ENCODE peak calls at places on chromosomes 5 and 9, in ten cellular contexts. B is SK-N-SH, Y is PC-3, H is MM.1S, W is hepatocyte, K is GM23248, I is OCI-LY7, M is PC-9, J is Karpas-422, R is GM23338. X is an unnamed sample. For H3K9me2, the result is how much of the 10 kb centered on the place peaks cover.

GRCh38 chr9:131318211-131318610 is 28.7 kb downstream of the PLPP7 start:
- DNase-seq in B (peak), Y (no peak), H (no peak), W (no peak), K (no peak), I (no peak), M (no peak), J (no peak), R (no peak), X (no peak)

GRCh38 chr9:87592554-87593394 is 95.1 kb downstream of the DAPK1 start:
- DNase-seq in B (no peak), Y (no peak), H (no peak), W (peak), K (peak), I (no peak), M (no peak), J (no peak), R (no peak), X (no peak)

GRCh38 chr5:68239485-68239884 is 23.9 kb downstream of the PIK3R1 start:
- DNase-seq in B (peak), Y (no peak), H (no peak), W (peak), K (peak), I (no peak), M (no peak), J (peak), R (peak), X (no peak)

GRCh38 chr5:157479612-157480510 is 19.8 kb downstream of the NIPAL4 start:
- DNase-seq in B (no peak), Y (no peak), H (no peak), W (no peak), K (no peak), I (no peak), M (no peak), J (no peak), R (peak), X (no peak)

GRCh38 chr5:140207250-140207954 is 32.4 kb downstream of the CYSTM1 start:
- DNase-seq in B (no peak), Y (no peak), H (peak), W (no peak), K (no peak), I (no peak), M (no peak), J (no peak), R (no peak), X (no peak)

GRCh38 chr5:74296685-74297084 is 343.8 kb downstream of the ENC1 start:
- DNase-seq in B (peak), Y (no peak), H (no peak), W (peak), K (no peak), I (no peak), M (no peak), J (no peak), R (no peak), X (no peak)

GRCh38 chr5:149886697-149887470 is 57.7 kb downstream of the PDE6A start:
- DNase-seq in B (no peak), Y (no peak), H (no peak), W (no peak), K (no peak), I (no peak), M (no peak), J (no peak), R (no peak), X (no peak)

GRCh38 chr5:44943637-44944036 is 134.9 kb downstream of the MRPS30 start:
- DNase-seq in B (no peak), Y (no peak), H (no peak), W (no peak), K (peak), I (no peak), M (no peak), J (no peak), R (no peak), X (no peak)

GRCh38 chr5:115068239-115069086 is 101.2 kb downstream of the TRIM36 start:
- DNase-seq in B (no peak), Y (peak), H (peak), W (no peak), K (peak), I (no peak), M (peak), J (peak), R (peak), X (peak)

GRCh38 chr9:69134412-69134811 is 39.7 kb upstream of the TJP2 start:
- DNase-seq in B (no peak), Y (no peak), H (no peak), W (no peak), K (no peak), I (no peak), M (no peak), J (no peak), R (no peak), X (no peak)

GRCh38 chr9:123368023-123368422 is 12.0 kb downstream of the CRB2 start:
- DNase-seq in B (no peak), Y (no peak), H (no peak), W (no peak), K (no peak), I (no peak), M (no peak), J (no peak), R (no peak), X (no peak)

GRCh38 chr5:143002459-143003327 is 232.5 kb downstream of the ARHGAP26 start:
- DNase-seq in B (no peak), Y (peak), H (peak), W (no peak), K (peak), I (peak), M (no peak), J (peak), R (peak), X (no peak)

GRCh38 chr9:114662081-114662989 is 4.7 kb upstream of the TEX53 start:
- DNase-seq in B (peak), Y (peak), H (peak), W (peak), K (peak), I (peak), M (no peak), J (peak), R (peak), X (no peak)

GRCh38 chr9:114666441-114666840 is 8.8 kb upstream of the TEX53 start:
- DNase-seq in B (no peak), Y (no peak), H (no peak), W (no peak), K (no peak), I (no peak), M (no peak), J (no peak), R (no peak), X (no peak)

GRCh38 chr9:114666841-114667240 is 9.2 kb upstream of the TEX53 start:
- DNase-seq in B (no peak), Y (no peak), H (no peak), W (no peak), K (no peak), I (no peak), M (no peak), J (no peak), R (no peak), X (no peak)

GRCh38 chr9:114668146-114668545 is 10.5 kb upstream of the TEX53 start:
- DNase-seq in B (no peak), Y (no peak), H (no peak), W (no peak), K (no peak), I (no peak), M (no peak), J (no peak), R (no peak), X (no peak)

GRCh38 chr9:114664181-114664580 is 6.6 kb upstream of the TEX53 start:
- DNase-seq in B (no peak), Y (no peak), H (no peak), W (no peak), K (no peak), I (no peak), M (no peak), J (no peak), R (no peak), X (no peak)
- H3K9me2 ChIP-seq in B (under half), Y (under half), H (under half), W (under half), K (under half), I (under half), M (under half), J (under half), R (under half), X (under half)

GRCh38 chr5:166093312-166093711 is 2198.1 kb upstream of the WWC1 start:
- DNase-seq in B (no peak), Y (no peak), H (no peak), W (no peak), K (no peak), I (no peak), M (no peak), J (no peak), R (no peak), X (no peak)
- H3K9me2 ChIP-seq in B (under half), Y (under half), H (under half), W (under half), K (under half), I (under half), M (under half), J (under half), R (under half), X (under half)

GRCh38 chr5:175884214-175884613 is 12.8 kb downstream of the CPLX2 start:
- DNase-seq in B (no peak), Y (no peak), H (no peak), W (no peak), K (no peak), I (no peak), M (no peak), J (no peak), R (no peak), X (no peak)

GRCh38 chr5:175885813-175886212 is 14.4 kb downstream of the CPLX2 start:
- DNase-seq in B (no peak), Y (peak), H (no peak), W (no peak), K (no peak), I (no peak), M (no peak), J (no peak), R (no peak), X (no peak)

GRCh38 chr5:175880797-175881312 is 9.5 kb downstream of the CPLX2 start:
- DNase-seq in B (no peak), Y (no peak), H (no peak), W (no peak), K (no peak), I (no peak), M (no peak), J (no peak), R (no peak), X (no peak)

GRCh38 chr5:175880213-175880612 is 8.8 kb downstream of the CPLX2 start:
- DNase-seq in B (no peak), Y (no peak), H (no peak), W (no peak), K (no peak), I (no peak), M (no peak), J (no peak), R (no peak), X (no peak)

DNA sequence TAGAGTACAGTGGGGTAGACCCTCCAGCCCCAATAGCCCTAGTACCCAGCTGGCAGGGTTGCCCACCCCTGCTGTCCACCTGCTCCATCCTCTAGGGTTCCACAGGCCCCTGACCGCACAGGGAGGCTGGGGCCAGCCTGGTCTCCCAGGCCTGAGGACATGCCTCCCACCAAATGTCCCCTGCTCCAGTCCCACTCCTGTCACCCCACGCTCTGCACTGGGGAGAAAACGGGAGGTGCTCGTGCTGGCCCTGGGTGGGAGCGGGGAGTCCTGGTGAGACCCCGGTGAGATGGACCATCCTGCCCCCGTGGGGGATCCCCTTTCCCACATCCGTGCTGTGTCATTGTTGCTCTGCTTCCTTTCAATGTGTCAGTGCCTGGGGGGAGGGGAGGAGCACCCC is 12.1 kb downstream of the CPLX2 start:
- DNase-seq in B (no peak), Y (no peak), H (no peak), W (no peak), K (no peak), I (no peak), M (no peak), J (no peak), R (no peak), X (no peak)
- H3K9me2 ChIP-seq in B (under half), Y (under half), H (under half), W (under half), K (under half), I (under half), M (under half), J (under half), R (under half), X (under half)

GRCh38 chr5:121516997-121517396 is 334.7 kb upstream of the FTMT start:
- DNase-seq in B (no peak), Y (no peak), H (no peak), W (no peak), K (no peak), I (no peak), M (no peak), J (no peak), R (no peak), X (no peak)
- H3K9me2 ChIP-seq in B (under half), Y (under half), H (under half), W (under half), K (under half), I (under half), M (under half), J (under half), R (under half), X (under half)

DNA sequence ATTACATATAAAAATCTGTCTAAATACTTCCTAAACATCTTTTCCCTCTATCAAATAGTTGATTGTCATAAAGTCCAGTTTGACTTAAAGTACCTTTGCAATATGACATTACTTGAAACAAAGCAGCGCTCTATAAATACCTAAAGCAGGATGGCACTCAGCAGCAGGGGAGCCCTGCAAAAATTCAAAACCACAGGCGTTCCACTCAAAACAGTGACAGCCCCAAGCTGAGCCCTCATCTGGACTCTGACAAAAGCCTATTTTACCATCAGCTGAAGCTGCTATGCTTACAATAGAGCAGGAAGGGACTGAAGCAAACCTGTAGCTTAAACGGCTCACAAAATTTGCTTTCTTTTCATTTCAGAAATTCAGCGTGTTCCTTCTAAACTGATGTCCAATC is 11.5 kb downstream of the GABRA6 start:
- DNase-seq in B (no peak), Y (no peak), H (no peak), W (no peak), K (no peak), I (no peak), M (no peak), J (no peak), R (no peak), X (no peak)
- H3K9me2 ChIP-seq in B (under half), Y (under half), H (under half), W (under half), K (under half), I (under half), M (under half), J (under half), R (under half), X (under half)

DNA sequence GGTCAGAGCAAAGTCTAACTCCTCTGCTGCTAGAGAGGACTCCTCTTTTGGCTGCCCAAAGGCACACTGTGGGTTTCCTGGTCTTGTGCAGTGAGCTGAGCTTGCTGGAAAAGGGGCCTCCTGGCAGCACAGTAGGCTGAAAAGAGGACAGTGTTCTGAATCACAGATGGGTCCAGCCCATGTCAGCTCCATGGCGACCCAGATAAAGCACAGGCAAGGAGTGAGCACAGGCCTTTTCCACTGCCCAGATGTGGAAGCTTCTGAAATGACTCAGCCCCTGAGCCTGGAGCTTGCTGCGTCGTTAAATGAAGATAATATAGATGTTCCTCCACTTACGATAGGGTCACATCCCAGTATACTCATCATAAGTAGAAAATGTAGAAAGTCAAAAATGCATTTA is 8.1 kb downstream of the CCDC180 start:
- DNase-seq in B (no peak), Y (no peak), H (no peak), W (peak), K (peak), I (no peak), M (no peak), J (no peak), R (no peak), X (no peak)
- H3K9me2 ChIP-seq in B (under half), Y (under half), H (under half), W (under half), K (under half), I (under half), M (under half), J (under half), R (under half), X (under half)

DNA sequence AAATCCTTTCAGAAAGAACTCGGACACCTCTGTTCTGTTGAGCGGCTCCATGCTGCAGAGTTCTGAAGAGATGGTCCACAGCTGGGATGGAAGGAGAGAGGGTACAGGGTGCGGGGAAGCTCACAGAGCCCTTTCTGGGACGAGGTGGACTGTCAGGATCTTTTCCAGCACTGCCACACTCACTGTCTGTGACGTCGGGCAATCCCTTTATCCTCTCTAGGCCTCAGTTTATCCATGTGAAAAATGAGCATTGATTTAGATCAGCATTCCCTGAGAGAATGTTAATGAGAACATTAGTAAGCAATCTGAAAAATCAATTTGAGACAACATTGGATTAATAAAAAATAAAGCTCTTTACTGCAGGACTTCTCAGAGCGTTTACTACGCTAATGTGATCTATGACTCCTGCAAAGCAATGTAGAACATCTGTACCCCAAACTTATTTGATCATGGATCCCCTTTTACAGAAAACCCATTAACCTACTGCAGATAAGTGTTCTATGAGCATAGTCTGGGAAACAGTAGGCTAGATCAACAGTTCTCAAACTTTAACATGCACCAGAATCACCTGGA is at the start of gene OR13J1:
- DNase-seq in B (no peak), Y (no peak), H (no peak), W (no peak), K (no peak), I (no peak), M (no peak), J (no peak), R (no peak), X (no peak)
- H3K9me2 ChIP-seq in B (under half), Y (under half), H (under half), W (under half), K (under half), I (under half), M (under half), J (under half), R (under half), X (under half)

GRCh38 chr9:99561435-99562262 is 260.0 kb upstream of the NR4A3 start:
- DNase-seq in B (no peak), Y (no peak), H (no peak), W (no peak), K (no peak), I (no peak), M (no peak), J (no peak), R (no peak), X (no peak)

GRCh38 chr9:99560561-99560960 is 261.1 kb upstream of the NR4A3 start:
- DNase-seq in B (no peak), Y (no peak), H (no peak), W (no peak), K (no peak), I (no peak), M (no peak), J (no peak), R (no peak), X (no peak)

GRCh38 chr9:99565203-99565602 is 256.5 kb upstream of the NR4A3 start:
- DNase-seq in B (no peak), Y (no peak), H (no peak), W (no peak), K (no peak), I (no peak), M (no peak), J (no peak), R (no peak), X (no peak)

GRCh38 chr9:99562263-99562565 is 259.5 kb upstream of the NR4A3 start:
- DNase-seq in B (no peak), Y (no peak), H (no peak), W (no peak), K (no peak), I (no peak), M (no peak), J (no peak), R (no peak), X (no peak)

DNA sequence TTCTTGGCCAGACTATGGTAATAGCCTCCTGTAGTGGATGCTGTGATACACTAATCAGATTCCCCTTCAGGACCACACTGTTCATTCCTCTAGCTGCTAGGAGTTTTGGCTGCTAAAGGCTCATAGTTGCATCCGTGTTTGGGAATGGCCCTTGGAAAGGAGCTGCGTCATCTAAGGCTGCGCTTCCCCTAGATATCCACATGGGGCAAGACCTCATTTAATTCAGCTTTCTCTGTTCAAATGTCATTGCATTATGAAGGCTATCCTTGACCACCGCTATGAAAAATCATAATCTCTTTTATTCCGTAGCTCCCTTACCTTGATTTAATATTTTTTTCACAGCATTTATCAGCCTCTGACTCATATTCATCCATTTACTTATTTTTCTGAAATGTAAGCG is 258.3 kb upstream of the NR4A3 start:
- DNase-seq in B (peak), Y (peak), H (no peak), W (no peak), K (no peak), I (no peak), M (no peak), J (no peak), R (peak), X (no peak)
- H3K9me2 ChIP-seq in B (under half), Y (under half), H (under half), W (under half), K (under half), I (under half), M (under half), J (under half), R (under half), X (under half)

DNA sequence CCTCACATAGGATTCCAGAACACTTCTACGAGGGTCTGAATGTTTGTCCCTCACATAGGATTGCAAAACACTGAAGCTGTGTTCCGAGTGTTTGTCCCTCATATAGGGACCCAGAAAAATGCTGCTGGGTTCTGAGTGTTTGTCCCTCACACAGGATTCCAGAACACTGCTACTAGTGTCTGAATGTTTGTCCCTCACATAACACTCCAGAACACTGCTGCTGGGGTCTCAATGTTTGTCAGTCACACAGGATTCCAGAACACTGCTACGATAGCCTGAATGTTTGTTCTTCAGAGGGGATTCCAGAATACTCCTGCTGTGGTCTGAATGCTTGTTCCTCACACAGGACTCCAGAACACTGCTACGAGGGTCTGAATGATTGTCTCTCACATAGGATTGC is 218.7 kb downstream of the FOXD4L6 start:
- DNase-seq in B (no peak), Y (no peak), H (no peak), W (no peak), K (no peak), I (no peak), M (no peak), J (no peak), R (no peak), X (no peak)
- H3K9me2 ChIP-seq in B (under half), Y (under half), H (under half), W (under half), K (under half), I (under half), M (under half), J (under half), R (under half), X (under half)

GRCh38 chr5:147223343-147223742 is 11.5 kb upstream of the STK32A start:
- DNase-seq in B (no peak), Y (peak), H (no peak), W (no peak), K (no peak), I (no peak), M (no peak), J (no peak), R (no peak), X (no peak)

GRCh38 chr5:147223951-147224791 is 10.7 kb upstream of the STK32A start:
- DNase-seq in B (peak), Y (peak), H (peak), W (peak), K (peak), I (peak), M (no peak), J (peak), R (peak), X (peak)

GRCh38 chr5:147225938-147226337 is 8.9 kb upstream of the STK32A start:
- DNase-seq in B (no peak), Y (no peak), H (no peak), W (no peak), K (no peak), I (no peak), M (no peak), J (no peak), R (peak), X (no peak)

GRCh38 chr5:147226512-147226911 is 8.3 kb upstream of the STK32A start:
- DNase-seq in B (no peak), Y (no peak), H (no peak), W (no peak), K (no peak), I (no peak), M (no peak), J (no peak), R (no peak), X (no peak)
- H3K9me2 ChIP-seq in B (under half), Y (under half), H (under half), W (under half), K (under half), I (under half), M (under half), J (under half), R (under half), X (under half)

X was measured in HCT116.